ENCODE peak calls at places on chromosomes 11 and 22, in six cellular contexts. One of them, this sample, is unnamed. For H3K9me3, the result is how much of the 10 kb centered on the place peaks cover.

GRCh38 chr22:37577957-37578356 is 1.9 kb downstream of the LGALS2 start:
- DNase-seq in esophagus squamous epithelium: no peak
- DNase-seq in A549: no peak
- DNase-seq in heart right ventricle: no peak
- DNase-seq in HepG2: no peak
- DNase-seq in esophagus muscularis mucosa: no peak
- DNase-seq in this sample: no peak

GRCh38 chr11:35548925-35549561 is 23.6 kb upstream of the PAMR1 start:
- DNase-seq in esophagus muscularis mucosa: peak
- DNase-seq in esophagus squamous epithelium: no peak
- DNase-seq in heart right ventricle: no peak
- DNase-seq in HepG2: no peak
- DNase-seq in A549: no peak
- DNase-seq in this sample: no peak

GRCh38 chr11:103532133-103532788 is 423.0 kb downstream of the DYNC2H1 start:
- DNase-seq in heart right ventricle: no peak
- DNase-seq in HepG2: no peak
- DNase-seq in esophagus muscularis mucosa: no peak
- DNase-seq in esophagus squamous epithelium: no peak
- DNase-seq in A549: no peak
- DNase-seq in this sample: no peak

GRCh38 chr11:1860108-1860507 is 7.2 kb downstream of the LSP1 start:
- DNase-seq in esophagus muscularis mucosa: no peak
- DNase-seq in heart right ventricle: no peak
- DNase-seq in HepG2: no peak
- DNase-seq in esophagus squamous epithelium: no peak
- DNase-seq in A549: no peak
- DNase-seq in this sample: no peak

GRCh38 chr11:94793822-94794221 is 25.7 kb downstream of the AMOTL1 start:
- DNase-seq in heart right ventricle: no peak
- DNase-seq in esophagus squamous epithelium: no peak
- DNase-seq in esophagus muscularis mucosa: no peak
- DNase-seq in A549: no peak
- DNase-seq in HepG2: no peak
- DNase-seq in this sample: no peak

GRCh38 chr22:26770624-26771023 is 113.2 kb downstream of the MIAT start:
- DNase-seq in A549: no peak
- DNase-seq in esophagus squamous epithelium: no peak
- DNase-seq in esophagus muscularis mucosa: no peak
- DNase-seq in HepG2: no peak
- DNase-seq in heart right ventricle: no peak
- DNase-seq in this sample: no peak

GRCh38 chr11:104624021-104624420 is 274.2 kb downstream of the CASP12 start:
- DNase-seq in A549: no peak
- DNase-seq in esophagus squamous epithelium: no peak
- DNase-seq in HepG2: no peak
- DNase-seq in heart right ventricle: no peak
- DNase-seq in esophagus muscularis mucosa: no peak
- DNase-seq in this sample: no peak

GRCh38 chr22:22144858-22145257 is 99.7 kb upstream of the VPREB1 start:
- DNase-seq in A549: no peak
- DNase-seq in HepG2: no peak
- DNase-seq in heart right ventricle: no peak
- DNase-seq in esophagus squamous epithelium: no peak
- DNase-seq in esophagus muscularis mucosa: no peak
- DNase-seq in this sample: no peak

GRCh38 chr11:109641549-109641948 is 219.6 kb downstream of the C11orf87 start:
- DNase-seq in HepG2: peak
- DNase-seq in esophagus squamous epithelium: no peak
- DNase-seq in esophagus muscularis mucosa: no peak
- DNase-seq in A549: peak
- DNase-seq in heart right ventricle: no peak
- DNase-seq in this sample: no peak

GRCh38 chr11:67466962-67467771 is 1.9 kb downstream of the TMEM134 start:
- DNase-seq in esophagus squamous epithelium: no peak
- DNase-seq in A549: no peak
- DNase-seq in esophagus muscularis mucosa: no peak
- DNase-seq in heart right ventricle: no peak
- DNase-seq in HepG2: no peak
- DNase-seq in this sample: no peak

GRCh38 chr11:67470337-67471002 is 1.4 kb upstream of the TMEM134 start:
- DNase-seq in esophagus squamous epithelium: no peak
- DNase-seq in HepG2: no peak
- DNase-seq in A549: no peak
- DNase-seq in heart right ventricle: no peak
- DNase-seq in esophagus muscularis mucosa: no peak
- DNase-seq in this sample: no peak

GRCh38 chr11:67468509-67468834 is 579 bp downstream of the TMEM134 start:
- DNase-seq in A549: no peak
- DNase-seq in heart right ventricle: no peak
- DNase-seq in esophagus muscularis mucosa: no peak
- DNase-seq in HepG2: no peak
- DNase-seq in esophagus squamous epithelium: no peak
- DNase-seq in this sample: no peak

GRCh38 chr11:67468056-67468455 is 995 bp downstream of the TMEM134 start:
- DNase-seq in heart right ventricle: no peak
- DNase-seq in esophagus squamous epithelium: no peak
- DNase-seq in A549: no peak
- DNase-seq in HepG2: no peak
- DNase-seq in esophagus muscularis mucosa: no peak
- DNase-seq in this sample: no peak

DNA sequence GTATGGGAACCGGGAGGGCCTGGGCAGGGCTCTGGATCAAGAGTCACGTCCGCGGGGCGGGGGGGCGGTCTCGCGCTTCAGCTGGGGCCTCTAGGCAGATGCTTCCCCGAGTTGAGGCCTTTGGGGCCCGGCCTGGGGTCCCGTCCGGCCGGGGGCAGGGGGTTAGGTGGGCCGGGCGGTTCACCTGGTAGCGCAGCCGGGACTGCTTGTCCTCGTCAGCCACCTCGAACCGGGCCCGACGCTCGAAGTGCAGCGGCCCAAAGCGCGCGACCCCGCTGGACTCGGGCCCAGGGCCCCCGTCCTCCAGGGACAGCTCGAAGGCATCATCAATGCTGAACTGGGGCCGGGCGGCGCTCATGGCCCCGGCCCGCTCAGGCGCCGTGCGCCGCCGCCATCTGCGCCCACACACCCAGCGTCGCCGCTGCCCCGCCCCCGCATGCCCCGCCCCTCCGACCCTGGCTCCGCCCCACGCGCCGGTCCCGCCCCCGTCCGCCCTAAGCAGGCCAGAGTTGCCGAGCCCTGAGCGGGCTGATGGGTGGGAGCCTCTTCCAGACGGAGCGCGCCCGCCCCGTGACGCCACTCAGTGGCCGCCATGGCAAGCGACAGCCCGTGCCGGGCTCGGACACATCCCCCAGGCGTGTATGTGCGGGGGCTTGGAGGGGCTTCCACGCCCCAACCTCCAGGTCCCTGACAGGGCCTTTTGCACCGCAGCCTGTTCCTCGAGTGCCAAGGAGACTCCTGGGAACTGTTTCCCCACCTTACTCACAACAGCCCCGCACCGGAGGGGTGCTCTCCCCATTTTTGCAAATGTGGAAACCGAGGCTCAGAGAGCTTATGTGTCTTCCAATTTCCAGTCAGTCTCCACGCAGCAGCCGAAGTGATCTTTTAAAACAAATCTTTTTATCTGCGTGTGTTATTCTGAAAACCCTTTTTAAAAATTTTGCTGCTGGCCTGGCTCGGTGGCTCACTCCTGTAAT is at the start of gene TMEM134:
- DNase-seq in A549: peak
- DNase-seq in HepG2: peak
- DNase-seq in heart right ventricle: peak
- DNase-seq in esophagus muscularis mucosa: peak
- DNase-seq in esophagus squamous epithelium: peak
- DNase-seq in this sample: peak
- TF ChIP-seq CTCF in A549: peak
- TF ChIP-seq CTCF in HepG2: peak
- TF ChIP-seq CTCF in heart right ventricle: no peak
- TF ChIP-seq CTCF in esophagus muscularis mucosa: peak
- TF ChIP-seq CTCF in esophagus squamous epithelium: peak
- TF ChIP-seq CTCF in this sample: peak

DNA sequence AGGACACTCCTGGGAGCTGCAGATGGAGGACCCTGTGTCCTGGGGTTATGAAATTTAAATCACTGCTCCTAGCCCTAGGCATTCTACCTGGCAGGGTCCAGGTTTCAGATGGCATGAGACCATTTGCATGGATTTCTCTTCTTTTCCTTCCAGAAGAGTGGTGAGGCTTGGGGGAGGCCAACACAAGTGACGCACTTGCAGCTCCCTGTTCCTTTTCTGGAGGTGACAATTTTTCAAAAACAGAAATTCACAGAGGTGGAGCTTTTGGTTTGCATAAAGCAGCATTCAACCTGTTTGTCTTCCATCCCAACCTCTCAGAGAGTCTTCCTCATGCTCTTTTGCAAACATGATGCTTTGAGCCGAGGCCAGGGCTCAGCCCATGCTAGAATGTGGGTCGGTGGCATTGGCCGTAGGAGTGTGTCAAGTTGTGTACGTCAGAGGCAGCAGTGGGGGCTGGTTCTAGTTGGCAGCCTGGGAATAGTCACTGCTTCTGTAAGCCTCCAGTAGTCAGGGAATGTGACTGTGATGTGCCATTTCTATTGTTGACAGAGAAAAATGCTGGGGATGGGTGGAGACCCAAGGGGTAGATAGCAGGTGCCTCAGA is 6.4 kb downstream of the CRY2 start:
- DNase-seq in A549: no peak
- DNase-seq in heart right ventricle: peak
- DNase-seq in HepG2: no peak
- DNase-seq in esophagus muscularis mucosa: no peak
- DNase-seq in esophagus squamous epithelium: no peak
- DNase-seq in this sample: no peak
- H3K9me3 ChIP-seq in A549: under half
- H3K9me3 ChIP-seq in heart right ventricle: under half
- H3K9me3 ChIP-seq in HepG2: under half
- H3K9me3 ChIP-seq in esophagus muscularis mucosa: under half
- H3K9me3 ChIP-seq in esophagus squamous epithelium: under half
- H3K9me3 ChIP-seq in this sample: under half

GRCh38 chr11:133928628-133929059 is 28.1 kb downstream of the IGSF9B start:
- DNase-seq in heart right ventricle: no peak
- DNase-seq in esophagus muscularis mucosa: no peak
- DNase-seq in HepG2: no peak
- DNase-seq in esophagus squamous epithelium: no peak
- DNase-seq in A549: no peak
- DNase-seq in this sample: no peak
- H3K4me3 ChIP-seq in heart right ventricle: no peak
- H3K4me3 ChIP-seq in esophagus muscularis mucosa: no peak
- H3K4me3 ChIP-seq in HepG2: no peak
- H3K4me3 ChIP-seq in esophagus squamous epithelium: no peak
- H3K4me3 ChIP-seq in A549: no peak
- H3K4me3 ChIP-seq in this sample: no peak

DNA sequence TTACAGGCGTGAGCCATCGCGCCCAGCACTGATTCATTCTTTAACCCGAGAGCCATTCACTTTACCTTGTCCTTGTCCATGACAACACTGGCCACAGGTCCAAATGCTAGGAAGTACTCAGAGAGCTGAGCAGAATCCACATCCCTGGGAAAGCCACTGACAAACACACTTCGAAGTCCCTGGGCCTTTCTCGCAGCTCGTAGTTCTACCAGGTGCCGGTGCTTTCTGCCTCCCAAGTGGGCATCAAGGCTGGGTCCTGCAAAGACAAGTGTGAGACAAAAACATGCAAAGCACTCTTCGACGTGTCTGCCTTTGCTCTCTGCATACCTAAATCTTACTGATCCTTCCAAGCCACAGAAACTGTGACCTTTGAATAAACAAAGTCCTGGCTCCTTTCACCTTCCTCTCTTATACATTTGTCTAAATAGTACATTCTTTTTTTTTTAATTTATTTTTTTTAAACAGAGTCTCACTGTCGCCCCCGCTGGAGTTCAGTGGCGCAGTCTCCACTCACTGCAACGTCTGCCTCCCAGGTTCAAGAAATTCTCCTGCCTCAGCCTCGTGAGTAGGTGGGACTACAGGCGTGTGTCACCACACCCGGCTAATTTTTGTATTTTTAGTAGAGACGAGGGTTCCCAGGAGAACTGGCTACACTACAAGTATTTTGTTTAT is 2.2 kb downstream of the TUT1 start:
- DNase-seq in A549: no peak
- DNase-seq in heart right ventricle: no peak
- DNase-seq in esophagus squamous epithelium: no peak
- DNase-seq in HepG2: no peak
- DNase-seq in esophagus muscularis mucosa: no peak
- DNase-seq in this sample: no peak
- TF ChIP-seq CTCF in A549: peak
- TF ChIP-seq CTCF in heart right ventricle: no peak
- TF ChIP-seq CTCF in esophagus squamous epithelium: no peak
- TF ChIP-seq CTCF in HepG2: peak
- TF ChIP-seq CTCF in esophagus muscularis mucosa: no peak
- TF ChIP-seq CTCF in this sample: no peak

DNA sequence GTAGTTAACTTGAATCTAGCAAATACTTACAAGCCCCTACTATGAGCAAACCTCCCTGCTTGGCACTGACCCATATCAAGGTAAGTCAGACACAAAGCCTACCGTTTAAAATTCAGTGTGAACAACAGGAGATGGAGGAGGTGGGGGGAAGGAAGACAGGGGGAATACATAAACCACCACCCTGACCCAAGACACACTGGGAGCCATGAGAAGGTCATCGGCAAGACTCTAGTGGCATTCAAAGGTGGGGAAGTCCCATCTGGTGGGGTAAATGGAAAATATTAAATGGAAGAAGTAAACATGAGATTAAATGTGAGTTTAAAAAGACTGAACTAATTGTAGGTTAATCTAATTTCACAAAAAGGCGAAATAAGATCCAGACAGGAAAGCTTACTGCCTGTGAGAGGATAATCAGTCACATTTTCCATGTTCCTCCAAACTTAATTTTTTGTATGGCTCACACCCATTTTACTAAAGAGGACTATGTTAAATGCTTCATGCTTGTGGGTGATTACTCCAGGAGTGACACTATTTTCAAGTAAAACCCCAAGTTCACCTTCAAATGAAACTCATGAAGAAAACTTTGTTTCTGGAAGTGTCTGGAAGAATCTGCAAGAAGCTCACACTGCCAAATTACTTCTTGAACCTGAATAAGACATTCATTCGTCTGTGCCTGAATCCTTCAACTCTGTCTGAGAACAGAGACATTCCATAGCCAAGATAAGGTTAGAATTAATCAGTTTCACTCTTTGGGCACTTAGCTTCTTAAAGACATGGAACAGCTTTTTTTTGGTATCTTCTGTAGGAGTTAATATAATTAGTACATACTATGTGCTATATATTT is 51.7 kb downstream of the PITPNB start:
- DNase-seq in heart right ventricle: no peak
- DNase-seq in A549: no peak
- DNase-seq in esophagus squamous epithelium: no peak
- DNase-seq in esophagus muscularis mucosa: no peak
- DNase-seq in HepG2: no peak
- DNase-seq in this sample: no peak
- H3K9me3 ChIP-seq in heart right ventricle: under half
- H3K9me3 ChIP-seq in A549: under half
- H3K9me3 ChIP-seq in esophagus squamous epithelium: under half
- H3K9me3 ChIP-seq in esophagus muscularis mucosa: under half
- H3K9me3 ChIP-seq in HepG2: under half
- H3K9me3 ChIP-seq in this sample: under half

GRCh38 chr11:61973603-61974162 is 6.2 kb upstream of the FTH1 start:
- DNase-seq in HepG2: peak
- DNase-seq in A549: no peak
- DNase-seq in esophagus squamous epithelium: no peak
- DNase-seq in heart right ventricle: no peak
- DNase-seq in esophagus muscularis mucosa: peak
- DNase-seq in this sample: no peak
- H3K4me3 ChIP-seq in HepG2: peak
- H3K4me3 ChIP-seq in A549: no peak
- H3K4me3 ChIP-seq in esophagus squamous epithelium: no peak
- H3K4me3 ChIP-seq in heart right ventricle: no peak
- H3K4me3 ChIP-seq in esophagus muscularis mucosa: no peak
- H3K4me3 ChIP-seq in this sample: no peak

This sample was measured in thoracic aorta.